ENCODE peak calls at places on chromosomes 7 and 10, in four cellular contexts. W, E, C and I are unnamed samples. For H3K36me3, the result is how much of the 10 kb centered on the place peaks cover.

GRCh38 chr7:26743205-26743604 is 121.2 kb downstream of the SKAP2 start:
- DNase-seq in W (no peak), E (no peak), C (no peak), I (no peak)

GRCh38 chr10:122632561-122632960 is 67.1 kb downstream of the C10orf120 start:
- DNase-seq in W (no peak), E (no peak), C (no peak), I (no peak)

GRCh38 chr7:43164757-43165156 is 52.3 kb downstream of the HECW1 start:
- DNase-seq in W (no peak), E (no peak), C (no peak), I (no peak)

GRCh38 chr10:96688789-96689188 is 31.5 kb downstream of the PIK3AP1 start:
- DNase-seq in W (no peak), E (no peak), C (no peak), I (no peak)

GRCh38 chr10:70786799-70787415 is 1.7 kb upstream of the TBATA start:
- DNase-seq in W (no peak), E (no peak), C (no peak), I (peak)

GRCh38 chr10:129642427-129642826 is 175.4 kb downstream of the MGMT start:
- DNase-seq in W (no peak), E (no peak), C (no peak), I (no peak)

GRCh38 chr10:92419740-92420553 is 129.0 kb downstream of the MARCHF5 start:
- DNase-seq in W (peak), E (peak), C (peak), I (no peak)

GRCh38 chr7:44213872-44214595 is 13.3 kb downstream of the YKT6 start:
- DNase-seq in W (no peak), E (no peak), C (no peak), I (no peak)

GRCh38 chr10:33347227-33347626 is 12.8 kb upstream of the NRP1 start:
- DNase-seq in W (no peak), E (no peak), C (no peak), I (no peak)

GRCh38 chr10:75746356-75746755 is 314.9 kb downstream of the LRMDA start:
- DNase-seq in W (no peak), E (no peak), C (no peak), I (no peak)

GRCh38 chr10:132904169-132904813 is 38.1 kb downstream of the CFAP46 start:
- DNase-seq in W (no peak), E (peak), C (peak), I (no peak)

GRCh38 chr10:85152488-85152887 is 824.1 kb downstream of the CCSER2 start:
- DNase-seq in W (no peak), E (no peak), C (no peak), I (no peak)

GRCh38 chr7:105493196-105493927 is 28.7 kb downstream of the PUS7 start:
- DNase-seq in W (no peak), E (no peak), C (no peak), I (no peak)

GRCh38 chr7:140201393-140201792 is 24.6 kb upstream of the KDM7A start:
- DNase-seq in W (no peak), E (no peak), C (no peak), I (no peak)

GRCh38 chr10:70866424-70866823 is 21.9 kb downstream of the PCBD1 start:
- DNase-seq in W (no peak), E (no peak), C (no peak), I (no peak)

GRCh38 chr7:135211179-135211945 is at the start of gene WDR91:
- DNase-seq in W (peak), E (peak), C (peak), I (no peak)

GRCh38 chr10:43453266-43453831 is 16.4 kb downstream of the ZNF487 start:
- DNase-seq in W (no peak), E (no peak), C (no peak), I (no peak)

GRCh38 chr7:142964502-142965246 is 2.5 kb upstream of the KEL start:
- DNase-seq in W (no peak), E (no peak), C (no peak), I (no peak)

GRCh38 chr10:107618461-107619093 is 454.1 kb upstream of the SORCS1 start:
- DNase-seq in W (no peak), E (no peak), C (no peak), I (no peak)

GRCh38 chr7:8014399-8014798 is 45.8 kb downstream of the GLCCI1 start:
- DNase-seq in W (no peak), E (no peak), C (no peak), I (no peak)

GRCh38 chr7:128392446-128393327 is 17.1 kb downstream of the IMPDH1 start:
- DNase-seq in W (no peak), E (no peak), C (no peak), I (no peak)

GRCh38 chr7:137967143-137968018 is 34.5 kb downstream of the CREB3L2 start:
- DNase-seq in W (no peak), E (no peak), C (no peak), I (no peak)

GRCh38 chr7:30618080-30618676 is 23.5 kb downstream of the GARS1 start:
- DNase-seq in W (no peak), E (no peak), C (no peak), I (no peak)

GRCh38 chr7:13835442-13835841 is 154.0 kb downstream of the ETV1 start:
- DNase-seq in W (no peak), E (no peak), C (no peak), I (no peak)

GRCh38 chr10:22681783-22682183 is 32.6 kb downstream of the PIP4K2A start:
- DNase-seq in W (no peak), E (no peak), C (no peak), I (no peak)

GRCh38 chr10:71191019-71191418 is 21.4 kb upstream of the UNC5B start:
- DNase-seq in W (no peak), E (no peak), C (no peak), I (no peak)

DNA sequence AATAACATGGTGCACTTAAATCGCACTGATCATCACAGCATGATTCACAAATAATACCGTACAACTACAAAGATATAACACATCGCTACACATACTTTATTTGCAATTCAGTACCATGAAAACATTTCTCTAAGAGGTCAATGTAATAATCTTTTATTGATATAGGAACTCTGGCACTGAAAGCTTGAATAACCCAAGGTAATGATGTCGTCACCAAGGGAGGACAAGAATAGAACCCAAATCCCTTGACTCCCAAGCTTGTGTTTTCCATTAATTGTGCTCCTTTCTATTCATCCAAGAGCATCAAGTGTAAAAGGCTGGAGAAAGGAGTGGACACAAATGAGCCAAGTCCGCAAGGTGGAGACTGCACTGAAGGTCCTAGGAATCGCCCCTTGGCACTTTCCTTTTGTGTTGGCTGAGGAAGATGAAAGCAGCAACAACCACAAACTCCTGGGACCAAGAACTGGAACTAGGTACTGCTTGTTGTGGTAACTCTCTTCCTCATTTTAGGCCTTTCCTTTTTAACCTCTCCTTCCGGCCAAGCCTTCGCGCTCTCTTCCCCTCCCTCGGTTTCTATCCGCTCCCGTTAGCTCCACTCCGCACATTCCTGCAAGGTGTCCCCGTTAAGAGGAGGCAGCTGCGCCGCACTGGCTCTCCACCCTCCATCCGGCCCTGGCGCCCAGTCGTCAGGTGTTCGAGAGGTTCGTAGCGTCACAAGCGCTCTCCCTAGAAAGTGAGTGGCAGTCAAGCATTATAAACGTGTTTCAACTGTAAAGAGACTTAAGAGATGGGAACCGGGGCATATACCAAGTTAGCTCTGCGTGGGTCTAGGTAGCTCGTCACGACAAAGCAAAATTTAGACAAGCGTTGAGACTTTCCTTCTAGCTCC is 1.0 kb upstream of the CBLL1 start:
- DNase-seq in W (peak), E (no peak), C (peak), I (no peak)
- TF ChIP-seq POLR2A in W (no peak), E (no peak), C (no peak), I (no peak)

GRCh38 chr7:87202705-87203104 is 16.8 kb downstream of the TMEM243 start:
- DNase-seq in W (no peak), E (no peak), C (no peak), I (no peak)
- H3K36me3 ChIP-seq in W (under half), E (under half), C (under half), I (under half)

GRCh38 chr7:97027427-97028234 is 3.0 kb upstream of the DLX5 start:
- DNase-seq in W (peak), E (peak), C (peak), I (no peak)
- TF ChIP-seq POLR2A in W (no peak), E (no peak), C (no peak), I (no peak)

GRCh38 chr7:99040104-99040958 is 103.6 kb downstream of the SMURF1 start:
- DNase-seq in W (peak), E (peak), C (peak), I (no peak)
- H3K36me3 ChIP-seq in W (under half), E (under half), C (half or more), I (half or more)

GRCh38 chr10:114937962-114938817 is at the start of gene TRUB1:
- DNase-seq in W (peak), E (peak), C (peak), I (no peak)
- TF ChIP-seq POLR2A in W (peak), E (no peak), C (no peak), I (no peak)

DNA sequence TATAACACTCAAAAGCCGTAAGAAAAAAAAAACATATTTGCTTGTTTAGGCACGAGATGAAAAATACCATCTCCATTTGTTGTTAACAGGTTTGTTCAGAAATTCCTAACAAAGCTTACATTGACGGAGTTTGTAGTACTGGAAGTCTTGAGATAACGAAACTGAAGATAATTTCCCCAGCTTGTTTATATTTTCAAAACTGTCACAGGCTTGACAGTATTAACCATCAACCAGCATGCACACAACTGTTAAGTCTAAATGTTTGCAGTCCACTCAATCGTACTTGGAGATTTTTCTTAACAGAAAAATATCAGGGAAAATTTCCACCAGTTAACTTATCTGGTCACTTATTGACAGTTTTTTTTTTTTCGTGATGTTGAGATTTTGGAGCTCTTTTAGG is 68.5 kb downstream of the ITGA8 start:
- DNase-seq in W (no peak), E (no peak), C (no peak), I (no peak)
- H3K36me3 ChIP-seq in W (under half), E (under half), C (under half), I (under half)

GRCh38 chr7:42055171-42055570 is 181.8 kb downstream of the GLI3 start:
- DNase-seq in W (no peak), E (no peak), C (no peak), I (no peak)
- TF ChIP-seq POLR2A in W (no peak), E (no peak), C (no peak), I (no peak)

GRCh38 chr7:99011341-99011705 is 132.6 kb downstream of the SMURF1 start:
- DNase-seq in W (no peak), E (no peak), C (no peak), I (peak)

GRCh38 chr7:99013266-99014112 is 130.4 kb downstream of the SMURF1 start:
- DNase-seq in W (no peak), E (peak), C (peak), I (no peak)

GRCh38 chr7:99010281-99010680 is 131.9 kb downstream of the TRRAP start:
- DNase-seq in W (no peak), E (peak), C (no peak), I (no peak)

GRCh38 chr7:99012722-99013121 is 131.2 kb downstream of the SMURF1 start:
- DNase-seq in W (no peak), E (peak), C (peak), I (peak)

GRCh38 chr7:99011706-99012404 is 132.1 kb downstream of the SMURF1 start:
- DNase-seq in W (no peak), E (peak), C (peak), I (peak)
- H3K36me3 ChIP-seq in W (under half), E (under half), C (half or more), I (half or more)